ENCODE peak calls at places on chromosome 22, in seven cellular contexts. V is H1, S is IMR-90, F is mesendoderm, X is neuronal stem cell, G is H9, E is mesenchymal stem cell. W is an unnamed sample.
A peak's percentile ranks its signal among the peaks of the same experiment; 100 is the strongest.

GRCh38 chr22:46036558-46037408 is 59.8 kb upstream of the WNT7B start:
- DNase-seq in V (no peak), E (peak; percentile 30), F (peak; percentile 83), G (no peak), S (no peak), X (no peak), W (no peak)

GRCh38 chr22:25702571-25703167 is 39.3 kb upstream of the MYO18B start:
- DNase-seq in F (no peak), X (no peak), V (no peak), E (no peak), S (no peak), G (no peak), W (no peak)

GRCh38 chr22:42281706-42282251 is 11.3 kb upstream of the TCF20 start:
- DNase-seq in F (no peak), E (no peak), V (no peak), G (peak; percentile 9), S (no peak), X (no peak), W (no peak)

GRCh38 chr22:44191036-44191454 is 10.3 kb downstream of the PARVG start:
- DNase-seq in G (no peak), F (peak; percentile 20), E (no peak), S (no peak), V (no peak), X (no peak), W (no peak)

GRCh38 chr22:39319284-39320170 is at the start of gene RPL3:
- DNase-seq in V (peak; percentile 90), X (peak; percentile 97), S (peak; percentile 99), F (peak; percentile 99), E (peak; percentile 98), G (peak; percentile 93), W (peak; percentile 95)

GRCh38 chr22:42754658-42755057 is 34.0 kb upstream of the A4GALT start:
- DNase-seq in G (no peak), X (no peak), F (no peak), V (no peak), E (no peak), S (peak; percentile 92), W (peak; percentile 71)

GRCh38 chr22:42156121-42156520 is 25.5 kb upstream of the CYP2D6 start:
- DNase-seq in V (no peak), E (no peak), X (no peak), F (no peak), S (no peak), G (no peak), W (no peak)

GRCh38 chr22:21567456-21568206 is at the start of gene UBE2L3:
- DNase-seq in S (peak; percentile 74), X (peak; percentile 80), F (peak; percentile 94), V (peak; percentile 49), G (peak; percentile 92), E (peak; percentile 88), W (peak; percentile 82)

GRCh38 chr22:38755155-38755910 is 465 bp downstream of the SUN2 start:
- DNase-seq in X (peak; percentile 69), G (peak; percentile 64), F (peak; percentile 61), V (no peak), S (peak; percentile 48), E (peak; percentile 80), W (peak; percentile 97)

GRCh38 chr22:47597041-47597440 is 834.6 kb downstream of the TBC1D22A start:
- DNase-seq in E (no peak), F (no peak), V (no peak), X (no peak), S (no peak), G (no peak), W (no peak)

GRCh38 chr22:32558681-32559355 is 84.2 kb downstream of the FBXO7 start:
- DNase-seq in S (peak; percentile 79), F (no peak), X (no peak), E (peak; percentile 71), V (no peak), G (no peak), W (peak; percentile 21)

GRCh38 chr22:40417881-40418280 is 47.5 kb downstream of the SGSM3 start:
- DNase-seq in F (no peak), V (no peak), E (no peak), S (no peak), G (no peak), X (no peak), W (no peak)

GRCh38 chr22:46858181-46858771 is 95.8 kb downstream of the TBC1D22A start:
- DNase-seq in X (no peak), E (no peak), S (no peak), F (no peak), G (no peak), V (no peak), W (no peak)

GRCh38 chr22:26056455-26056854 is 112.8 kb upstream of the SEZ6L start:
- DNase-seq in E (no peak), X (no peak), V (no peak), F (no peak), G (no peak), S (no peak), W (no peak)

GRCh38 chr22:32328306-32329201 is 29.1 kb upstream of the RFPL3 start:
- DNase-seq in E (no peak), V (no peak), S (no peak), X (no peak), F (no peak), G (no peak), W (no peak)

GRCh38 chr22:48893288-48894063 is 934.2 kb downstream of the BRD1 start:
- DNase-seq in F (peak; percentile 20), G (no peak), S (no peak), E (no peak), V (no peak), X (no peak), W (no peak)

GRCh38 chr22:48953103-48953720 is 874.5 kb downstream of the BRD1 start:
- DNase-seq in F (no peak), E (no peak), G (no peak), X (no peak), V (no peak), S (no peak), W (no peak)

GRCh38 chr22:49968313-49968830 is 7.8 kb downstream of the PIM3 start:
- DNase-seq in X (no peak), G (peak; percentile 29), E (no peak), S (no peak), F (no peak), V (no peak), W (no peak)

GRCh38 chr22:20552913-20553401 is 45.5 kb downstream of the MED15 start:
- DNase-seq in F (no peak), X (no peak), V (no peak), E (peak; percentile 86), G (no peak), S (peak; percentile 83), W (no peak)
- H2BK5ac ChIP-seq in F (no peak overlapping the region), X (no peak overlapping the region), V (no peak overlapping the region), E (peak overlapping the region; percentile 94), G (no peak overlapping the region), S (peak overlapping the region; percentile 73), W (no peak overlapping the region)

GRCh38 chr22:24326266-24326665 is 55.6 kb downstream of the SPECC1L start:
- DNase-seq in G (no peak), V (no peak), E (no peak), X (no peak), F (peak; percentile 88), S (no peak), W (no peak)
- H2BK5ac ChIP-seq in G (no peak overlapping the region), V (no peak overlapping the region), E (no peak overlapping the region), X (no peak overlapping the region), F (no peak overlapping the region), S (no peak overlapping the region), W (no peak overlapping the region)

DNA sequence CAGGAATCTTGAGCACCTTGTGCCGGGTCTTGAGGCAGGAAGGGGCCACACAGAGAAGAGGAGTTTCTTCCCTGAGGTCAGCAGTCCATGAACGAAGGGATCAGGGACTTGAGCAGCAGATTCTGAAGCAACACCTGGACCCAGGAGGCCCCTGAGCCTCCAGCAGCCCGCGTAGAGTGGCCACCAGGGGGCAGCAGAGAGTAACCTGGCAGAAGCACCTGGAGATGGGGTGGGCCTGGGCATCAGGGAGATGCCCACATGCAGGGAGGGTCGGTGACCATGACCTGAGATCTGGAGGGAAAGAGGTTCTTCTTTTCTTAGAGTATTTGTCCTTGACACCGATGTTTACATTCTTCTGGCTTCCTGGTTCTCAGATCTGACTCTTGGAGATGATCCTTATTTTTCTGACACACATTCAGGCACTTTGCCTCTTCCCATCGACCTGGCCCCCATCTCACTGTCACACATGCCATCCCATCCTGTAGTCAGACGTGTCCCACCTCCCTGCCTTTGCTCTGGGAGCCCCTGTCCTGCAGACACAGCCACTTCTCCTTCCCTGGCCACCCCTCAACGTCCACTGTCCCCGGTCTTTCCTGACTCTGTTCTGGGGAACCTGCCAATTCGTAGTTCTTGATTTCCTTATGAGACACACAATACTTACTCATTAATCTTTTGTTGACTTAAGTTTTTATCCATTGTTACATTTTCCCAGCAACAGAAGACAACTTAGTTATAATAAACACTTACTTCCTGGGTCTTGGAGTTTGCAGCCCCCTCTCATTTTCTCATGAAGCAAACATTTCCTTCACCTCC is 66.5 kb downstream of the GGTLC2 start:
- DNase-seq in G (peak; percentile 75), E (peak; percentile 6), F (peak; percentile 37), X (peak; percentile 45), V (no peak), S (peak; percentile 17), W (peak; percentile 74)
- H2BK5ac ChIP-seq in G (no peak overlapping the region), E (no peak overlapping the region), F (no peak overlapping the region), X (no peak overlapping the region), V (no peak overlapping the region), S (no peak overlapping the region), W (no peak overlapping the region)

GRCh38 chr22:36756031-36756430 is 19.9 kb downstream of the IFT27 start:
- DNase-seq in E (no peak), V (no peak), G (no peak), X (no peak), F (no peak), S (no peak), W (no peak)
- H2BK5ac ChIP-seq in E (no peak overlapping the region), V (no peak overlapping the region), G (no peak overlapping the region), X (no peak overlapping the region), F (no peak overlapping the region), S (no peak overlapping the region), W (no peak overlapping the region)